ENCODE peak calls at places on chromosomes 1 and 21, in nine cellular contexts. P, A, I, Q, E, T, G, Z and F are unnamed samples.

GRCh38 chr1:208225954-208226937 is 17.9 kb downstream of the PLXNA2 start:
- DNase-seq in Z (no peak), G (peak), I (no peak), P (no peak), A (no peak), T (no peak), E (no peak), Q (no peak), F (no peak)

GRCh38 chr1:82013702-82014101 is 213.0 kb downstream of the ADGRL2 start:
- DNase-seq in T (no peak), E (no peak), Q (no peak), A (no peak), P (no peak), I (no peak), G (no peak), Z (no peak), F (no peak)

GRCh38 chr1:2314803-2315710 is 76.3 kb downstream of the MORN1 start:
- DNase-seq in P (no peak), Z (peak), E (no peak), I (peak), T (peak), G (peak), A (peak), Q (peak), F (no peak)

GRCh38 chr1:214135886-214136285 is 145.1 kb upstream of the SMYD2 start:
- DNase-seq in G (no peak), T (no peak), I (no peak), P (no peak), E (no peak), Z (no peak), A (no peak), Q (no peak), F (no peak)

GRCh38 chr1:31955917-31956736 is 18.0 kb upstream of the PTP4A2 start:
- DNase-seq in Z (peak), P (peak), G (peak), E (peak), A (peak), T (peak), I (peak), Q (peak), F (peak)

GRCh38 chr1:236421022-236421421 is 26.9 kb downstream of the EDARADD start:
- DNase-seq in I (peak), T (no peak), P (no peak), G (no peak), Z (no peak), E (peak), A (no peak), Q (no peak), F (no peak)

GRCh38 chr1:59892836-59893811 is 33.4 kb downstream of the CYP2J2 start:
- DNase-seq in A (peak), E (no peak), I (peak), T (no peak), G (no peak), Q (no peak), P (no peak), Z (no peak), F (no peak)

GRCh38 chr21:33751120-33751519 is 108.8 kb downstream of the ITSN1 start:
- DNase-seq in E (peak), Z (no peak), A (no peak), P (peak), T (no peak), I (no peak), Q (no peak), G (no peak), F (no peak)

GRCh38 chr1:18085387-18086074 is 22.1 kb upstream of the IGSF21 start:
- DNase-seq in T (no peak), A (no peak), E (no peak), Z (no peak), I (no peak), Q (no peak), G (no peak), P (no peak), F (no peak)

GRCh38 chr1:64933296-64934070 is 32.9 kb downstream of the JAK1 start:
- DNase-seq in Q (no peak), T (no peak), E (peak), Z (no peak), A (no peak), G (peak), P (peak), I (no peak), F (peak)

GRCh38 chr1:33060579-33061083 is 20.3 kb upstream of the AZIN2 start:
- DNase-seq in T (no peak), A (no peak), P (peak), G (no peak), Z (no peak), Q (no peak), I (no peak), E (peak), F (peak)

GRCh38 chr1:99181892-99182291 is 82.4 kb upstream of the PLPPR4 start:
- DNase-seq in G (no peak), P (peak), A (no peak), E (no peak), Z (no peak), I (no peak), T (no peak), Q (no peak), F (no peak)

GRCh38 chr1:245537992-245538391 is 383.2 kb downstream of the KIF26B start:
- DNase-seq in I (no peak), Q (no peak), P (peak), E (peak), G (no peak), A (no peak), Z (no peak), T (no peak), F (peak)
- H3K4me3 ChIP-seq in I (no peak), Q (no peak), P (no peak), E (no peak), G (no peak), A (no peak), Z (no peak), T (no peak), F (no peak)

GRCh38 chr21:44940116-44940631 is 345 bp downstream of the SLX9 start:
- DNase-seq in Q (peak), A (peak), G (no peak), I (no peak), Z (no peak), T (no peak), P (no peak), E (no peak), F (no peak)

GRCh38 chr21:44942566-44942965 is 2.7 kb downstream of the SLX9 start:
- DNase-seq in A (no peak), T (no peak), Z (no peak), G (no peak), I (no peak), Q (no peak), P (no peak), E (no peak), F (no peak)

GRCh38 chr21:44939532-44940115 is at the start of gene SLX9:
- DNase-seq in I (peak), E (peak), Q (peak), A (peak), P (peak), T (peak), G (peak), Z (peak), F (no peak)

GRCh38 chr21:44941567-44941966 is 1.7 kb downstream of the SLX9 start:
- DNase-seq in T (no peak), A (no peak), Z (no peak), I (no peak), Q (no peak), E (no peak), G (no peak), P (no peak), F (no peak)

DNA sequence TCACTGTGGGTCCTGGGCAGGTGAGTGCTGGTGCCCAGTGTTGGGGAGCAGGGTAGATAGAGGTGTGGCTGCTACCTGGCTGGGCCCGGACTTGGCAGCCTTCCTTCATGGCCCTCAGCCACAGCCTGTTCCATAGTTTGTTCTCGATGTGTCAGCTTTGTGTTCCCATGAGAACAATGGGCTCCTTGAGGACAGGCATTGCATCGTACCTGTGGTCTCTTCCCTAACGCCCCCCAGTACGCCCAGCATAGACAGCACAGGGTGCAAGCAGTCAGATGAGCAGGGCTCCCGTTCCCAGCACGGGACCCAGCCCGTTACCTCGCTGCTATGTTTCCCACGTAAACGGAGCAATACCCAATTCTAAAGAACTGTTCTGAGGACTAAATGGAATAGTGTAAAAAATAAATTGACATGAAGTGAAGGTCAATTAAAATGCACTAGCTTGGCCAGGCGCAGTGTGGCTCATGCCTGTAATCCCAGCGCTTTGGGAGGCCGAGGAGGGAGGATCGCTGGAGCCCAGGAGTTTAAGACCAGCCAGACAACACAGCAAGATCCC is 775 bp upstream of the SLX9 start:
- DNase-seq in A (no peak), T (no peak), E (no peak), G (no peak), I (no peak), Q (no peak), Z (no peak), P (no peak), F (no peak)
- H3K4me3 ChIP-seq in A (peak), T (peak), E (peak), G (peak), I (peak), Q (peak), Z (peak), P (peak), F (peak)

GRCh38 chr1:245823408-245824147 is 668.8 kb downstream of the KIF26B start:
- DNase-seq in P (no peak), E (no peak), I (no peak), Q (no peak), T (no peak), Z (no peak), A (no peak), G (no peak), F (peak)
- H3K4me3 ChIP-seq in P (no peak), E (no peak), I (no peak), Q (no peak), T (no peak), Z (no peak), A (no peak), G (no peak), F (no peak)

DNA sequence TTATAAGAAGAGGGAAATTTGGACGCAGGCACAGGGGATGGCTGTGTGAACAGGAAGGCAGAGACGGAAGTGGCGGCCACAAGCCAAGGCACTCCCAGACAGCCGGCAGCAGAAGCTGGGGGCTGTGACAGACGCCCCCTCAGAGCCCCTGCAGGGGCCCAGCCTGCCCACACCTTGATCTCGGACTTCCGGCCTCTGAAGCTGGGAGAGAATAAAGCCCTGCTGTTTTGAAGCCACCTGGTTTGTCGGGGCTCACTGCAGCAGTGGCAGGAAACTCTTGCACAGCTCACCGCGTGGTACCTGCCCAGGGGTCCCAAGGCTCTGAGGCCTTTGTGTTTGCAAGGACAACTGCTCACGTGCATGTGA is 13.7 kb downstream of the MEGF6 start:
- DNase-seq in Z (peak), E (no peak), A (no peak), Q (no peak), G (no peak), P (no peak), T (no peak), I (no peak), F (no peak)
- H3K4me3 ChIP-seq in Z (no peak), E (no peak), A (no peak), Q (no peak), G (no peak), P (no peak), T (peak), I (no peak), F (no peak)

DNA sequence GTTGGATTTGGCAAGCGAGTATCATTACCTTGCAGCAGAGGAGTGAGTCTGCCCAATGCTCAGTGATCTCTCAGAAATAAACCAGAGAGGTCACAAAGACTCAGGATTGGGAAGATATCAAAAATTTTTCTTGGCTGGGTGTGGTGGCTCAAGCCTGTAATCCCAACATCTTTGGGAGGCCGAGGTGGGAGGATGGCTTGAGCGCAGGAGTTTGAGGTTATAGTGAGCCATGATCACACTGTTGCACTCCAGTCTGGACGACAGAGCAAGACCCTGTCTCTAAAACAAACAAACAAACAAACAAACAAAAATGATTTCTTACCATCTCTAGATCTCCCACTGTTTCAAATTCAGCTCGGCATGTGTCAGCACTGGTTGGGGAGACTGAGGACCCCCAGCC is 13.3 kb upstream of the BECN2 start:
- DNase-seq in Z (no peak), P (no peak), T (no peak), E (no peak), A (no peak), G (no peak), I (no peak), Q (no peak), F (no peak)
- H3K4me3 ChIP-seq in Z (no peak), P (no peak), T (no peak), E (no peak), A (no peak), G (no peak), I (no peak), Q (no peak), F (no peak)

GRCh38 chr1:218217040-218217439 is 68.1 kb upstream of the RRP15 start:
- DNase-seq in G (no peak), T (no peak), A (no peak), E (no peak), Z (no peak), I (no peak), Q (no peak), P (no peak), F (no peak)

GRCh38 chr1:218207194-218207593 is 77.9 kb upstream of the RRP15 start:
- DNase-seq in T (no peak), E (no peak), Z (no peak), A (no peak), I (no peak), P (peak), G (no peak), Q (no peak), F (no peak)

GRCh38 chr1:218209351-218209861 is 75.7 kb upstream of the RRP15 start:
- DNase-seq in P (peak), G (no peak), T (no peak), I (no peak), Q (no peak), Z (no peak), A (no peak), E (peak), F (peak)

GRCh38 chr1:218211241-218211640 is 73.9 kb upstream of the RRP15 start:
- DNase-seq in Z (no peak), Q (no peak), T (no peak), A (no peak), P (peak), E (no peak), G (no peak), I (no peak), F (no peak)
- H3K4me3 ChIP-seq in Z (no peak), Q (no peak), T (no peak), A (no peak), P (no peak), E (no peak), G (no peak), I (no peak), F (no peak)